ENCODE peak calls at places on chromosomes 12 and 14, in seven cellular contexts. B is neural crest cell; U is stomach; E is CD4-positive, alpha-beta T cell; O is HFFc6; T is WTC11; Z is MCF 10A. I is an unnamed sample.

GRCh38 chr14:37721976-37722659 is 126.7 kb downstream of the TTC6 start:
- DNase-seq in E (no peak), Z (peak; percentile 23), B (no peak), U (no peak), O (no peak), T (no peak), I (no peak)

GRCh38 chr12:8995021-8995775 is 5.9 kb downstream of the KLRG1 start:
- DNase-seq in Z (no peak), O (no peak), T (no peak), B (no peak), E (no peak), U (no peak), I (no peak)

GRCh38 chr12:102539651-102540553 is 59.5 kb upstream of the IGF1 start:
- DNase-seq in Z (peak; percentile 44), T (no peak), E (no peak), U (no peak), O (peak; percentile 95), B (no peak), I (no peak)

GRCh38 chr12:98146043-98146442 is 369.3 kb upstream of the TMPO start:
- DNase-seq in Z (peak; percentile 6), B (no peak), E (no peak), U (no peak), T (no peak), O (no peak), I (no peak)

GRCh38 chr14:34711169-34711568 is 3.2 kb downstream of the CFL2 start:
- DNase-seq in Z (peak; percentile 53), U (no peak), T (no peak), B (no peak), E (no peak), O (peak; percentile 93), I (no peak)

GRCh38 chr14:70972107-70972976 is 65.1 kb downstream of the PCNX1 start:
- DNase-seq in U (peak; percentile 92), O (peak; percentile 73), E (peak; percentile 83), Z (peak; percentile 88), B (peak; percentile 88), T (peak; percentile 85), I (peak; percentile 79)

GRCh38 chr14:54722791-54723432 is 156.0 kb downstream of the SAMD4A start:
- DNase-seq in O (no peak), U (no peak), B (no peak), E (no peak), T (no peak), Z (peak; percentile 33), I (no peak)

GRCh38 chr14:75523771-75524171 is 1.5 kb downstream of the BATF start:
- DNase-seq in O (no peak), T (no peak), B (no peak), U (no peak), Z (peak; percentile 17), E (no peak), I (peak; percentile 16)

GRCh38 chr14:92582706-92583452 is 69.3 kb downstream of the RIN3 start:
- DNase-seq in E (no peak), B (no peak), Z (no peak), O (no peak), T (no peak), U (no peak), I (no peak)

GRCh38 chr14:28875937-28876910 is 109.6 kb downstream of the FOXG1 start:
- DNase-seq in E (no peak), U (no peak), Z (no peak), O (no peak), B (no peak), T (no peak), I (no peak)

GRCh38 chr12:120225200-120225558 is 24.3 kb upstream of the RPLP0 start:
- DNase-seq in T (no peak), E (no peak), B (no peak), O (no peak), Z (no peak), U (no peak), I (no peak)

GRCh38 chr14:80664576-80664975 is 277.0 kb downstream of the CEP128 start:
- DNase-seq in O (peak; percentile 61), E (no peak), B (no peak), T (no peak), U (no peak), Z (no peak), I (no peak)

GRCh38 chr12:92193846-92194245 is 48.2 kb upstream of the BTG1 start:
- DNase-seq in O (no peak), Z (no peak), E (no peak), U (no peak), T (no peak), B (no peak), I (no peak)

GRCh38 chr12:92191061-92191460 is 45.4 kb upstream of the BTG1 start:
- DNase-seq in O (no peak), U (no peak), E (no peak), T (no peak), Z (no peak), B (no peak), I (no peak)

GRCh38 chr12:92194566-92194965 is 48.9 kb upstream of the BTG1 start:
- DNase-seq in B (no peak), O (no peak), U (no peak), E (no peak), T (no peak), Z (no peak), I (no peak)

GRCh38 chr12:92193063-92193462 is 47.4 kb upstream of the BTG1 start:
- DNase-seq in E (no peak), O (no peak), Z (no peak), T (no peak), U (no peak), B (no peak), I (no peak)

DNA sequence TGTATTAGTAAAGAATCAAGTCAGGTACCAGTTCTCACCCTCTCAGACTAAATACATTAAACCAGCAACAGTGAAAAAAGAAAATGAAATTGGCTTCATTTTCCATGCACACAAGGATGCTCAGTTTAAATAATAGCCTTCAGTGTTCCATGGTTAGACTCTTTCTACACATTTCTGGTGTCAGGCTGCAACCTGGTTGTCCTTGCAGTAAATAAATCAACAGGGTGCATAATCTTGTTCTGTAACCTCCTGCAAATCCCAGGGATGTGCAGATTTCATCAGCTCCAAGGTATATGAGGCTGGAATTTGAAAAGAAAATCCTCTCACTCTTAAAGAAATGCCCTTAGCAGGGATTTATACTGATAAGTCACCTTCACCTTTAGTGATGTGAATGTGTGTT is 46.7 kb upstream of the BTG1 start:
- DNase-seq in O (no peak), Z (no peak), E (no peak), T (no peak), U (no peak), B (no peak), I (no peak)
- TF ChIP-seq CTCF in O (no peak), Z (no peak), E (no peak), T (no peak), U (no peak), B (no peak), I (no peak)

GRCh38 chr14:60265163-60265562 is 16.1 kb downstream of the PPM1A start:
- DNase-seq in Z (no peak), B (no peak), E (no peak), T (no peak), U (no peak), O (no peak), I (no peak)

GRCh38 chr14:60272177-60272576 is 23.2 kb downstream of the PPM1A start:
- DNase-seq in B (no peak), O (no peak), Z (no peak), T (no peak), U (no peak), E (no peak), I (no peak)

GRCh38 chr14:60266021-60266937 is 17.3 kb downstream of the PPM1A start:
- DNase-seq in U (no peak), Z (peak; percentile 53), O (peak; percentile 11), B (no peak), T (peak; percentile 24), E (peak; percentile 7), I (peak; percentile 44)
- TF ChIP-seq CTCF in U (no peak), Z (peak; percentile 35), O (peak; percentile 80), B (peak; percentile 55), T (peak; percentile 42), E (peak; percentile 73), I (peak; percentile 76)

DNA sequence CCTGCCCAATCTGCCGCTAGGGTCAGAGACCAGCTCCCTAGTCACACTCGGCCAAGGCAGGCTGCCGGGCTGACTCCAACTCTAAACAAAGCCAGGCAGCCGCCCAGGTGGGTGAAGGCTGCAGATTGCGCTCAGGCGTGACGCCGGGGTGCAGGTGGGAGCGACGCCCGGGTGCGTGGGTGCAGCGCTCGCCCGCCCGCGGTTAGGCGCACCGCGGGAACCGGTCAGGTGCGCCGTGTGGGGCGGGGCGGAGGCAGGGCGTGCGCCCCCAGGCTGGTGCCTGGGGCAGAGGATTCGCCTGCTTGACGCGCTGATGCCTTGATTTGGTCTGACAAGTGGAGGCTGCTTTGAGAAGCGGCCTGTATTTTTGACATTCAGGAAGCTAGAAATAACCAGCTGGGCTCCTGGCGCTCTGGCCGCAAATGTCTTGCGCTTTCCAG is 126.7 kb upstream of the HIF1A start:
- DNase-seq in E (peak; percentile 38), Z (peak; percentile 69), O (no peak), B (no peak), U (peak; percentile 72), T (peak; percentile 44), I (peak; percentile 31)
- TF ChIP-seq CTCF in E (no peak), Z (peak; percentile 7), O (no peak), B (peak; percentile 25), U (no peak), T (no peak), I (no peak)

GRCh38 chr12:12353807-12354206 is 3.1 kb upstream of the BORCS5 start:
- DNase-seq in U (no peak), E (no peak), O (no peak), Z (no peak), B (no peak), T (no peak), I (no peak)

GRCh38 chr12:12358528-12358927 is 1.6 kb downstream of the BORCS5 start:
- DNase-seq in T (no peak), Z (no peak), U (no peak), B (no peak), E (no peak), O (no peak), I (no peak)

GRCh38 chr12:12357697-12358476 is 1.0 kb downstream of the BORCS5 start:
- DNase-seq in B (no peak), Z (no peak), O (peak; percentile 29), T (no peak), E (no peak), U (no peak), I (no peak)

GRCh38 chr12:12356467-12356885 is 402 bp upstream of the BORCS5 start:
- DNase-seq in Z (no peak), B (no peak), U (no peak), T (no peak), O (no peak), E (no peak), I (no peak)

GRCh38 chr12:12356886-12357696 is at the start of gene BORCS5:
- DNase-seq in B (peak; percentile 87), U (peak; percentile 99), T (peak; percentile 98), E (peak; percentile 96), O (peak; percentile 82), Z (peak; percentile 98), I (peak; percentile 90)
- TF ChIP-seq CTCF in B (peak; percentile 48), U (no peak), T (no peak), E (peak; percentile 30), O (peak; percentile 44), Z (no peak), I (no peak)

DNA sequence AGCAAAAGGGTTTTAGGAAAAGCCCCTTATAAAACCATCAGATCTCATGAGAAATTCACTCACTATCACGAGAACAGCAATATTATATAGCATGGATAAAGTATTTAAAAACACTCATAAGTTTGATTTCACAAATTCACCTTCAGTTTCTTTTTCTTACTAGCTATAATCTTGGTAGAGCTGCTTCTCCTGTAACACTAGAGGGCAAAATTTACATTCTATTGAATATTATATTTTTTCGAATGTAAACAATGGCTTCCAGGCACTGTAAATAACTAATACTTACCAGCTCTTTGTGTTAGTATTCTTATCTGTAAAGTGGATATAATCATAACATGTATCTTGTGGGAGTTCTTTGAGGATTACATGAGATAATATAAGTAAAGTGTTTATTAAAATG is 259.6 kb downstream of the CCER1 start:
- DNase-seq in E (no peak), U (no peak), Z (no peak), T (no peak), B (no peak), O (no peak), I (no peak)
- TF ChIP-seq CTCF in E (no peak), U (no peak), Z (peak; percentile 32), T (no peak), B (peak; percentile 30), O (peak; percentile 26), I (peak; percentile 18)

I was measured in endothelial cell.